ENCODE peak calls at places on chromosome 15, in four cellular contexts. One of them, this sample, is unnamed.
A peak's percentile ranks its signal among the peaks of the same experiment; 100 is the strongest.

GRCh38 chr15:44340410-44340809 is 51.9 kb downstream of the GOLM2 start:
- DNase-seq in psoas muscle: no peak
- DNase-seq in NT2/D1: no peak
- DNase-seq in GM23338: peak; percentile 30
- DNase-seq in this sample: no peak

GRCh38 chr15:51621917-51622268 is 678 bp downstream of the DMXL2 start:
- DNase-seq in psoas muscle: peak; percentile 58
- DNase-seq in NT2/D1: peak; percentile 16
- DNase-seq in GM23338: peak; percentile 61
- DNase-seq in this sample: peak; percentile 68

GRCh38 chr15:63104727-63105126 is 16.9 kb upstream of the LACTB start:
- DNase-seq in psoas muscle: no peak
- DNase-seq in NT2/D1: no peak
- DNase-seq in GM23338: no peak
- DNase-seq in this sample: no peak

GRCh38 chr15:85316244-85316934 is 64.0 kb upstream of the AKAP13 start:
- DNase-seq in psoas muscle: no peak
- DNase-seq in NT2/D1: no peak
- DNase-seq in GM23338: no peak
- DNase-seq in this sample: no peak

GRCh38 chr15:48940508-48940907 is 23.2 kb downstream of the SHC4 start:
- DNase-seq in psoas muscle: no peak
- DNase-seq in NT2/D1: no peak
- DNase-seq in GM23338: no peak
- DNase-seq in this sample: no peak

GRCh38 chr15:65595960-65596359 is 15.0 kb downstream of the INTS14 start:
- DNase-seq in psoas muscle: no peak
- DNase-seq in NT2/D1: no peak
- DNase-seq in GM23338: peak; percentile 58
- DNase-seq in this sample: no peak

GRCh38 chr15:34038404-34039179 is 412 bp downstream of the AVEN start:
- DNase-seq in psoas muscle: peak; percentile 91
- DNase-seq in NT2/D1: peak; percentile 25
- DNase-seq in GM23338: peak; percentile 82
- DNase-seq in this sample: peak; percentile 88

GRCh38 chr15:87619161-87619960 is 637.2 kb downstream of the NTRK3 start:
- DNase-seq in psoas muscle: no peak
- DNase-seq in NT2/D1: no peak
- DNase-seq in GM23338: no peak
- DNase-seq in this sample: no peak

GRCh38 chr15:85788796-85789495 is 5.8 kb downstream of the KLHL25 start:
- DNase-seq in psoas muscle: no peak
- DNase-seq in NT2/D1: no peak
- DNase-seq in GM23338: no peak
- DNase-seq in this sample: peak; percentile 72

GRCh38 chr15:99436472-99437314 is 129.1 kb upstream of the MEF2A start:
- DNase-seq in psoas muscle: peak; percentile 49
- DNase-seq in NT2/D1: no peak
- DNase-seq in GM23338: no peak
- DNase-seq in this sample: no peak

GRCh38 chr15:22810033-22810734 is 23.7 kb downstream of the NIPA1 start:
- DNase-seq in psoas muscle: no peak
- DNase-seq in NT2/D1: no peak
- DNase-seq in GM23338: peak; percentile 27
- DNase-seq in this sample: no peak

GRCh38 chr15:65040461-65040860 is 4.7 kb upstream of the SLC51B start:
- DNase-seq in psoas muscle: no peak
- DNase-seq in NT2/D1: no peak
- DNase-seq in GM23338: no peak
- DNase-seq in this sample: no peak

GRCh38 chr15:83917432-83917831 is 263.5 kb downstream of the ADAMTSL3 start:
- DNase-seq in psoas muscle: no peak
- DNase-seq in NT2/D1: no peak
- DNase-seq in GM23338: no peak
- DNase-seq in this sample: no peak

GRCh38 chr15:52805351-52806283 is 15.5 kb upstream of the ONECUT1 start:
- DNase-seq in psoas muscle: peak; percentile 53
- DNase-seq in NT2/D1: no peak
- DNase-seq in GM23338: peak; percentile 88
- DNase-seq in this sample: no peak

GRCh38 chr15:66594344-66594743 is 28.5 kb upstream of the LCTL start:
- DNase-seq in psoas muscle: no peak
- DNase-seq in NT2/D1: no peak
- DNase-seq in GM23338: peak; percentile 34
- DNase-seq in this sample: peak; percentile 39

GRCh38 chr15:65579762-65580161 is 31.2 kb downstream of the INTS14 start:
- DNase-seq in psoas muscle: no peak
- DNase-seq in NT2/D1: no peak
- DNase-seq in GM23338: no peak
- DNase-seq in this sample: no peak

GRCh38 chr15:88805031-88805780 is 2.0 kb downstream of the ACAN start:
- DNase-seq in psoas muscle: no peak
- DNase-seq in NT2/D1: no peak
- DNase-seq in GM23338: no peak
- DNase-seq in this sample: no peak

GRCh38 chr15:51759557-51760070 is 8.2 kb downstream of the TMOD2 start:
- DNase-seq in psoas muscle: no peak
- DNase-seq in NT2/D1: no peak
- DNase-seq in GM23338: peak; percentile 74
- DNase-seq in this sample: peak; percentile 62

GRCh38 chr15:73346735-73347312 is 21.9 kb downstream of the HCN4 start:
- DNase-seq in psoas muscle: peak; percentile 64
- DNase-seq in NT2/D1: no peak
- DNase-seq in GM23338: peak; percentile 93
- DNase-seq in this sample: peak; percentile 76

GRCh38 chr15:76483752-76484151 is 147.2 kb downstream of the ISL2 start:
- DNase-seq in psoas muscle: no peak
- DNase-seq in NT2/D1: no peak
- DNase-seq in GM23338: no peak
- DNase-seq in this sample: no peak

GRCh38 chr15:90300988-90301715 is 35.7 kb downstream of the NGRN start:
- DNase-seq in psoas muscle: peak; percentile 73
- DNase-seq in NT2/D1: peak; percentile 75
- DNase-seq in GM23338: peak; percentile 95
- DNase-seq in this sample: peak; percentile 74

GRCh38 chr15:99331366-99331765 is 80.1 kb downstream of the LRRC28 start:
- DNase-seq in psoas muscle: no peak
- DNase-seq in NT2/D1: no peak
- DNase-seq in GM23338: no peak
- DNase-seq in this sample: no peak

GRCh38 chr15:48631191-48631770 is 14.2 kb downstream of the FBN1 start:
- DNase-seq in psoas muscle: no peak
- DNase-seq in NT2/D1: no peak
- DNase-seq in GM23338: peak; percentile 20
- DNase-seq in this sample: no peak

GRCh38 chr15:97177135-97177704 is 783.3 kb upstream of the ARRDC4 start:
- DNase-seq in psoas muscle: no peak
- DNase-seq in NT2/D1: peak; percentile 27
- DNase-seq in GM23338: peak; percentile 75
- DNase-seq in this sample: no peak

GRCh38 chr15:57118013-57118799 is 199.8 kb downstream of the TCF12 start:
- DNase-seq in psoas muscle: no peak
- DNase-seq in NT2/D1: peak; percentile 5
- DNase-seq in GM23338: peak; percentile 42
- DNase-seq in this sample: no peak

GRCh38 chr15:64197425-64197824 is 34.6 kb upstream of the PPIB start:
- DNase-seq in psoas muscle: no peak
- DNase-seq in NT2/D1: no peak
- DNase-seq in GM23338: no peak
- DNase-seq in this sample: no peak

GRCh38 chr15:88648357-88649214 is 9.8 kb downstream of the ISG20 start:
- DNase-seq in psoas muscle: no peak
- DNase-seq in NT2/D1: no peak
- DNase-seq in GM23338: no peak
- DNase-seq in this sample: no peak

GRCh38 chr15:37885651-37886050 is 48.8 kb upstream of the TMCO5A start:
- DNase-seq in psoas muscle: no peak
- DNase-seq in NT2/D1: no peak
- DNase-seq in GM23338: no peak
- DNase-seq in this sample: no peak

GRCh38 chr15:28896944-28897343 is 11.2 kb downstream of the APBA2 start:
- DNase-seq in psoas muscle: no peak
- DNase-seq in NT2/D1: no peak
- DNase-seq in GM23338: no peak
- DNase-seq in this sample: peak; percentile 3

GRCh38 chr15:90876512-90877170 is 7.7 kb upstream of the FES start:
- DNase-seq in psoas muscle: no peak
- DNase-seq in NT2/D1: no peak
- DNase-seq in GM23338: no peak
- DNase-seq in this sample: no peak

GRCh38 chr15:74384566-74385441 is 17.4 kb upstream of the CYP11A1 start:
- DNase-seq in psoas muscle: peak; percentile 61
- DNase-seq in NT2/D1: no peak
- DNase-seq in GM23338: no peak
- DNase-seq in this sample: peak; percentile 64

GRCh38 chr15:99145778-99146177 is 40.9 kb downstream of the SYNM start:
- DNase-seq in psoas muscle: no peak
- DNase-seq in NT2/D1: no peak
- DNase-seq in GM23338: no peak
- DNase-seq in this sample: no peak

GRCh38 chr15:38129531-38130199 is 123.0 kb upstream of the SPRED1 start:
- DNase-seq in psoas muscle: peak; percentile 66
- DNase-seq in NT2/D1: no peak
- DNase-seq in GM23338: no peak
- DNase-seq in this sample: peak; percentile 67

GRCh38 chr15:68939501-68939900 is 9.2 kb downstream of the SPESP1 start:
- DNase-seq in psoas muscle: no peak
- DNase-seq in NT2/D1: no peak
- DNase-seq in GM23338: no peak
- DNase-seq in this sample: no peak
- H3K27me3 ChIP-seq in psoas muscle: no peaks in the 10 kb centered on the region
- H3K27me3 ChIP-seq in NT2/D1: no peaks in the 10 kb centered on the region
- H3K27me3 ChIP-seq in GM23338: no peaks in the 10 kb centered on the region
- H3K27me3 ChIP-seq in this sample: peaks cover 2% of the 10 kb centered on the region

DNA sequence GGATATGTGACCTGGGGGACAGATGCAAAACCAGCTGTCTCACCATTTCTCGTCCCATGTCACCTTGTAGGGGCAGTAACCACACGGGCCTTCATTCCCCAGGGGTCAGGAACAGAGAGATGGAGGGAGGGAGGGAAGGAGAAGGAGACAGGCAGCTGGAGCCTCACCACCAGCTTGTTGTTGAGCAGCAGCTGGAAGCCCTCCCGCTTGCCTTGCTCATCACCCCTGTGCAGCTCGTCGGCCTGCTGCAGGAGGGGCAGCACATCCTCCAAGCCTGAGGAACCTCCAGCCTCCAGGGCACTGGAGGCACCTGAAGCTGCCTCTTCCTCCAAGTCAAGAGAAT is 10.3 kb downstream of the RMDN3 start:
- DNase-seq in psoas muscle: no peak
- DNase-seq in NT2/D1: no peak
- DNase-seq in GM23338: no peak
- DNase-seq in this sample: no peak
- H3K36me3 ChIP-seq in psoas muscle: peaks cover 73% of the 10 kb centered on the region
- H3K36me3 ChIP-seq in NT2/D1: peaks cover 49% of the 10 kb centered on the region
- H3K36me3 ChIP-seq in GM23338: peaks cover 8% of the 10 kb centered on the region
- H3K36me3 ChIP-seq in this sample: peaks cover 92% of the 10 kb centered on the region

GRCh38 chr15:101470548-101471239 is 18.8 kb downstream of the PCSK6 start:
- DNase-seq in psoas muscle: no peak
- DNase-seq in NT2/D1: no peak
- DNase-seq in GM23338: no peak
- DNase-seq in this sample: no peak
- H3K4me3 ChIP-seq in psoas muscle: peak overlapping the region; percentile 45
- H3K4me3 ChIP-seq in NT2/D1: no peak overlapping the region
- H3K4me3 ChIP-seq in GM23338: no peak overlapping the region
- H3K4me3 ChIP-seq in this sample: no peak overlapping the region

GRCh38 chr15:36880226-36880912 is 220.0 kb downstream of the MEIS2 start:
- DNase-seq in psoas muscle: peak; percentile 42
- DNase-seq in NT2/D1: no peak
- DNase-seq in GM23338: peak; percentile 84
- DNase-seq in this sample: no peak

GRCh38 chr15:36877796-36878744 is 222.3 kb downstream of the MEIS2 start:
- DNase-seq in psoas muscle: peak; percentile 40
- DNase-seq in NT2/D1: no peak
- DNase-seq in GM23338: peak; percentile 63
- DNase-seq in this sample: peak; percentile 45

GRCh38 chr15:36880913-36881290 is 219.4 kb downstream of the MEIS2 start:
- DNase-seq in psoas muscle: no peak
- DNase-seq in NT2/D1: no peak
- DNase-seq in GM23338: no peak
- DNase-seq in this sample: no peak

GRCh38 chr15:36878745-36879262 is 221.5 kb downstream of the MEIS2 start:
- DNase-seq in psoas muscle: peak; percentile 36
- DNase-seq in NT2/D1: no peak
- DNase-seq in GM23338: peak; percentile 54
- DNase-seq in this sample: no peak

GRCh38 chr15:36879568-36880225 is 220.7 kb downstream of the MEIS2 start:
- DNase-seq in psoas muscle: no peak
- DNase-seq in NT2/D1: no peak
- DNase-seq in GM23338: peak; percentile 64
- DNase-seq in this sample: no peak
- H3K27me3 ChIP-seq in psoas muscle: peaks cover 30% of the 10 kb centered on the region
- H3K27me3 ChIP-seq in NT2/D1: peaks cover 56% of the 10 kb centered on the region
- H3K27me3 ChIP-seq in GM23338: peaks cover 100% of the 10 kb centered on the region
- H3K27me3 ChIP-seq in this sample: peaks cover 72% of the 10 kb centered on the region

DNA sequence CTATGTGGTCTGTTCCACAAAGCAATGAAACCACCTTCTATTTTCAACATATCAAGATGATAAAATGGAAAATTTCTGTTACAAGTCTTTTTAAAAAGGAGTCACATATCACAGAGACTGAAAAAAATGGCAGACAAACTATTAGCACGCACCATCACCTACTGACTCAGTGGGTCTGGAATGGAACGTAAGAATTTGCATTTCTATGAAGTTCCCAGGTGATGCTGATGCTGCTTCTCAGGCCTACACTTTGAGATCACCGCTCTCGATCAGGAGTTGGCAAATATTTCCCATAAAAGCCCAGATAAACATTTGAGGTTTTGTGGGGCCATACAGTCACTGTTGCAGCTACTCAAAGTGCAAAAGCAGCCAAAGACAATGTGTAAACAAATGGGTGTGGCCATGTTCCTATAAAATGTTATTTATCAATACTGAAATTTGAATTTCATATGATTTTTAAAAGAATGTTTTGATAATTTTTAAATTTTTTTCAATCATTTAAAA is 142.9 kb downstream of the ADAM10 start:
- DNase-seq in psoas muscle: no peak
- DNase-seq in NT2/D1: no peak
- DNase-seq in GM23338: no peak
- DNase-seq in this sample: no peak
- H3K36me3 ChIP-seq in psoas muscle: peaks cover 19% of the 10 kb centered on the region
- H3K36me3 ChIP-seq in NT2/D1: peaks cover 37% of the 10 kb centered on the region
- H3K36me3 ChIP-seq in GM23338: peaks cover 2% of the 10 kb centered on the region
- H3K36me3 ChIP-seq in this sample: peaks cover 33% of the 10 kb centered on the region

GRCh38 chr15:67770098-67770628 is 55.1 kb upstream of the SKOR1 start:
- DNase-seq in psoas muscle: no peak
- DNase-seq in NT2/D1: no peak
- DNase-seq in GM23338: no peak
- DNase-seq in this sample: no peak
- H3K4me3 ChIP-seq in psoas muscle: no peak overlapping the region
- H3K4me3 ChIP-seq in NT2/D1: no peak overlapping the region
- H3K4me3 ChIP-seq in GM23338: no peak overlapping the region
- H3K4me3 ChIP-seq in this sample: no peak overlapping the region

This sample was measured in lower lobe of right lung.